ENCODE peak calls at places on chromosome 1, in five cellular contexts. X is PC-9, H is spleen, K is GM23248, M is uterus. Q is an unnamed sample.

GRCh38 chr1:183953031-183953430 is 84.5 kb downstream of the COLGALT2 start:
- DNase-seq in X (no peak), H (no peak), K (no peak), M (no peak), Q (no peak)

GRCh38 chr1:204623365-204623893 is 62.1 kb downstream of the LRRN2 start:
- DNase-seq in X (peak; percentile 86), H (no peak), K (peak; percentile 51), M (peak; percentile 41), Q (peak; percentile 74)

GRCh38 chr1:92481598-92482403 is 4.9 kb downstream of the GFI1 start:
- DNase-seq in X (no peak), H (no peak), K (peak; percentile 32), M (no peak), Q (no peak)

GRCh38 chr1:97379387-97380075 is 541.3 kb downstream of the DPYD start:
- DNase-seq in X (no peak), H (no peak), K (peak; percentile 94), M (no peak), Q (no peak)

GRCh38 chr1:230851291-230851691 is 17.0 kb downstream of the C1orf198 start:
- DNase-seq in X (no peak), H (no peak), K (peak; percentile 27), M (no peak), Q (no peak)

GRCh38 chr1:244801246-244801645 is 34.2 kb upstream of the COX20 start:
- DNase-seq in X (peak; percentile 10), H (peak; percentile 79), K (peak; percentile 62), M (no peak), Q (no peak)

GRCh38 chr1:119964673-119965363 is 68.5 kb upstream of the ADAM30 start:
- DNase-seq in X (no peak), H (no peak), K (peak; percentile 60), M (no peak), Q (peak; percentile 20)

GRCh38 chr1:204828352-204828850 is 42.3 kb upstream of the NFASC start:
- DNase-seq in X (no peak), H (peak; percentile 80), K (peak; percentile 96), M (peak; percentile 88), Q (peak; percentile 84)

GRCh38 chr1:208595745-208596144 is 351.6 kb upstream of the PLXNA2 start:
- DNase-seq in X (no peak), H (no peak), K (peak; percentile 3), M (peak; percentile 18), Q (peak; percentile 35)

GRCh38 chr1:207917086-207917485 is 6.2 kb upstream of the CD34 start:
- DNase-seq in X (no peak), H (no peak), K (no peak), M (no peak), Q (no peak)

GRCh38 chr1:83901547-83902155 is 97.3 kb downstream of the TTLL7 start:
- DNase-seq in X (peak; percentile 15), H (no peak), K (peak; percentile 92), M (no peak), Q (no peak)

GRCh38 chr1:43822040-43822439 is 111.6 kb upstream of the ARTN start:
- DNase-seq in X (peak; percentile 65), H (no peak), K (peak; percentile 98), M (peak; percentile 26), Q (no peak)

DNA sequence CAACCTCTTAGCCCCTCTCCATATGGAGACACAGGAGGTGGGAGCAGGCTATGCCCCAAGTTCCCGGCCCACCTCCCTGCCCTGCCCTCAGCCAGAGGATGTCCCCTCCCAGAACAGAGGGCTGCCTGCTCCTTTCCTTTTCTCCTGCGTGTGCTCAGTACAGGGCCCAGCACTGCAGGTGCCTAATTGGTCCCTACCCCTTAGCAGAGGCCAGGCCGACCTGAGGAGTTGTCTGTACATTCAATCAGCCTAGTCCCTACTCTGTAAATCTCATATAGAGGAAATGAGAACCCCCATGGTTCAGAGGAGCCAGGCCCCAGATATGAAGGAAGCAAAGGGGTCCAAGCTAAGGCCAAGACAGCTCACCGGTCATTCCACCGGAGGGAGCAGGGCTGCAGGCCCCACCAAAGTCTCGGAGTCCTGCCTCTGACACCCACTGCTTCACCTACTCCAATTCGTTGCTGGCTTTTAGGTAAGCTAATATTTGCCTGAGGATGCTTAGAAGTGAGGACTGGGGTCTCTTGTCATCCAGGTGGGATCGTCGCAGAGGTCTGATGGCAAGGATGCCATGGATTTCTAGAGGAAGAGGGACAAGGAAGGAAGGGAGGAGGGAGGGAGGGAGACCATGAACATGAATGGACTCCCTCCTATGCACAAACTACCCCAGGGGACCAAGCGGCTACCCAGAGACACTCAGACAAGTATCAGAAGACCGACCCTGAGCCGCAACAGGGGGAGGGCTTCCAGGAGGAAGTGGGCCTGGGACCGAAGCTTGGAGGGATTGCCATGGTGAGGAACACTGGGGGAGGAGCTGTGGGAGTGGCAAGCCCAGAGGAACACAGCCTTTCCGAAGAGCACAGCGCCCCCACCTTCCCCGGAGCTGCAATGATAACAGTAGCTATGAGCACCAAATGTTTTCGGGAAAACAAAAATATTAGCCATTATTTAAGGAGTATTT is 30.4 kb upstream of the FOXO6 start:
- DNase-seq in X (no peak), H (no peak), K (no peak), M (no peak), Q (no peak)
- H3K4me3 ChIP-seq in X (no peak overlapping the region), H (no peak overlapping the region), K (no peak overlapping the region), M (no peak overlapping the region), Q (no peak overlapping the region)

GRCh38 chr1:170548497-170548896 is 16.5 kb downstream of the GORAB start:
- DNase-seq in X (no peak), H (no peak), K (no peak), M (no peak), Q (no peak)

GRCh38 chr1:170547255-170547654 is 15.3 kb downstream of the GORAB start:
- DNase-seq in X (no peak), H (no peak), K (no peak), M (no peak), Q (no peak)

DNA sequence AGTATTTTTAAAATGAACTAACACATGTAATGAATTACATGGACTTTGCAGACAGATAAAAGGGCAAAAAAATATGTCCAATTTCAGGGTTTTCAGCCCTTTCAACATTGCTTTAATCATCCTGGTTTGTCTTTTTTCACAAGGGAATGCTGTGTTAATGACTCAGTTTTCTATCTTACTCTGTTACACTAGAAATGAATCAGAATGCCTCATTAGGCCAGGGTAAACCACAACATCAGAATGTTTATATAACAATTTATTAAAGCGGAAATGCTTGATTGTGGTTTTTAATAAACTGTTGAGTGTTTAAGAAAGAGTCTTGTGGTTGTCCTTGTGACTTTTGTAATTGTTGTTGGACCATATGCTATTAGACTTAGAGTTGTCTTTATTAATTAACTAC is 13.5 kb downstream of the GORAB start:
- DNase-seq in X (no peak), H (no peak), K (peak; percentile 85), M (no peak), Q (no peak)
- H3K36me3 ChIP-seq in X (peaks cover 45% of the 10 kb centered on the region), H (peaks cover 100% of the 10 kb centered on the region), K (peaks cover 71% of the 10 kb centered on the region), M (no peaks in the 10 kb centered on the region), Q (no peaks in the 10 kb centered on the region)

GRCh38 chr1:113109908-113110554 is 37.0 kb downstream of the LRIG2 start:
- DNase-seq in X (no peak), H (no peak), K (peak; percentile 98), M (peak; percentile 53), Q (peak; percentile 35)
- H3K27ac ChIP-seq in X (no peak overlapping the region), H (no peak overlapping the region), K (peak overlapping the region; percentile 96), M (peak overlapping the region; percentile 17), Q (peak overlapping the region; percentile 26)

GRCh38 chr1:201840055-201840454 is 11.1 kb downstream of the IPO9 start:
- DNase-seq in X (no peak), H (no peak), K (no peak), M (no peak), Q (no peak)
- H3K4me3 ChIP-seq in X (no peak overlapping the region), H (no peak overlapping the region), K (no peak overlapping the region), M (no peak overlapping the region), Q (no peak overlapping the region)